ENCODE peak calls at places on chromosome 12, in five cellular contexts. H is right lobe of liver, A is brain microvascular endothelial cell, X is cardiac muscle cell, E is tibial artery. G is an unnamed sample.

GRCh38 chr12:88816201-88816600 is 235.9 kb upstream of the KITLG start:
- DNase-seq in H (no peak), A (no peak), X (no peak), E (no peak), G (no peak)

GRCh38 chr12:51886021-51886710 is 1.7 kb upstream of the ANKRD33 start:
- DNase-seq in H (peak), A (peak), X (peak), E (peak), G (peak)

GRCh38 chr12:34343345-34343744 is 321.0 kb downstream of the ALG10 start:
- DNase-seq in H (no peak), A (no peak), X (no peak), E (no peak), G (no peak)

GRCh38 chr12:53068811-53069585 is 10.2 kb downstream of the SPRYD3 start:
- DNase-seq in H (no peak), A (no peak), X (peak), E (peak), G (no peak)

GRCh38 chr12:9947674-9948073 is 15.5 kb upstream of the CLEC2A start:
- DNase-seq in H (no peak), A (no peak), X (no peak), E (no peak), G (no peak)

GRCh38 chr12:78566461-78566860 is 298.1 kb upstream of the SYT1 start:
- DNase-seq in H (no peak), A (no peak), X (no peak), E (no peak), G (no peak)

GRCh38 chr12:46358791-46359666 is 13.5 kb downstream of the SLC38A2 start:
- DNase-seq in H (no peak), A (no peak), X (peak), E (no peak), G (no peak)

GRCh38 chr12:129704232-129704830 is 199.5 kb downstream of the TMEM132D start:
- DNase-seq in H (no peak), A (no peak), X (no peak), E (no peak), G (no peak)

GRCh38 chr12:113452458-113452857 is 19.2 kb downstream of the LHX5 start:
- DNase-seq in H (no peak), A (no peak), X (no peak), E (no peak), G (no peak)

GRCh38 chr12:80422549-80422948 is 21.5 kb upstream of the PTPRQ start:
- DNase-seq in H (no peak), A (no peak), X (peak), E (no peak), G (no peak)

GRCh38 chr12:7460375-7461259 is 16.7 kb upstream of the CD163L1 start:
- DNase-seq in H (peak), A (peak), X (peak), E (peak), G (peak)

GRCh38 chr12:9604288-9604687 is 3.4 kb downstream of the KLRB1 start:
- DNase-seq in H (no peak), A (no peak), X (no peak), E (no peak), G (no peak)

GRCh38 chr12:131007031-131007793 is 53.5 kb downstream of the ADGRD1 start:
- DNase-seq in H (peak), A (no peak), X (no peak), E (no peak), G (no peak)

GRCh38 chr12:19234171-19234704 is 104.7 kb downstream of the PLEKHA5 start:
- DNase-seq in H (no peak), A (no peak), X (peak), E (no peak), G (no peak)

GRCh38 chr12:43675048-43675904 is 83.3 kb downstream of the PUS7L start:
- DNase-seq in H (no peak), A (no peak), X (peak), E (no peak), G (no peak)

GRCh38 chr12:75632452-75632851 is 121.0 kb upstream of the KRR1 start:
- DNase-seq in H (no peak), A (no peak), X (no peak), E (no peak), G (peak)

GRCh38 chr12:13204428-13204827 is 7.9 kb downstream of the EMP1 start:
- DNase-seq in H (no peak), A (peak), X (peak), E (no peak), G (peak)

GRCh38 chr12:110316861-110317260 is 35.8 kb downstream of the ATP2A2 start:
- DNase-seq in H (no peak), A (peak), X (peak), E (no peak), G (no peak)

GRCh38 chr12:108570743-108571603 is 8.6 kb downstream of the ISCU start:
- DNase-seq in H (no peak), A (peak), X (peak), E (no peak), G (peak)

GRCh38 chr12:6224550-6224949 is 24.4 kb downstream of the CD9 start:
- DNase-seq in H (no peak), A (no peak), X (peak), E (peak), G (peak)

GRCh38 chr12:120225852-120226640 is 25.1 kb upstream of the RPLP0 start:
- DNase-seq in H (no peak), A (no peak), X (no peak), E (no peak), G (no peak)
- H3K27ac ChIP-seq in H (no peak), A (no peak), X (no peak), E (no peak), G (peak)

GRCh38 chr12:725076-725475 is 27.3 kb upstream of the WNK1 start:
- DNase-seq in H (no peak), A (no peak), X (no peak), E (no peak), G (no peak)

GRCh38 chr12:724194-724855 is 28.1 kb upstream of the WNK1 start:
- DNase-seq in H (no peak), A (no peak), X (peak), E (no peak), G (no peak)

GRCh38 chr12:728781-729180 is 23.6 kb upstream of the WNK1 start:
- DNase-seq in H (no peak), A (no peak), X (no peak), E (no peak), G (no peak)

GRCh38 chr12:726281-727140 is 25.9 kb upstream of the WNK1 start:
- DNase-seq in H (no peak), A (no peak), X (no peak), E (no peak), G (no peak)

DNA sequence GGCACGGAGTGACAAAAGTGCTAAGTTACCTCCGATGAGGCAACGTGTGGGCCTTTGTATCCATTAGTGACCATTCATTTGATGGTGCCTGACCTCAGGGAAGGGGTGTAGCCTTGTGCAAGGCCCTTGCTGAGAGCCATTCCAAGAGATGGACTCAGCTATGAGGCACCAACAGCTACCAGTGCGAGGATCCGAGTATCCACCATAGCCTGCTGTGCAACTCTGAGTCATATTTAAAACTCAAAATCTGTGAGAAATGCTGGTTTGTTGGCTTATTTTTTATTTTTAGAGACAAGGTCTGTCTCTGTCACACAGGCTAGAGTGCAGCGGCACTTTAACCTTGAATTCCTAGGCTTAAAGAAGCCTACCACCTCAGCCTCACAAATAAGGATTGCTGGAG is 25.1 kb upstream of the WNK1 start:
- DNase-seq in H (no peak), A (peak), X (no peak), E (no peak), G (no peak)
- H3K27ac ChIP-seq in H (no peak), A (no peak), X (no peak), E (no peak), G (no peak)

DNA sequence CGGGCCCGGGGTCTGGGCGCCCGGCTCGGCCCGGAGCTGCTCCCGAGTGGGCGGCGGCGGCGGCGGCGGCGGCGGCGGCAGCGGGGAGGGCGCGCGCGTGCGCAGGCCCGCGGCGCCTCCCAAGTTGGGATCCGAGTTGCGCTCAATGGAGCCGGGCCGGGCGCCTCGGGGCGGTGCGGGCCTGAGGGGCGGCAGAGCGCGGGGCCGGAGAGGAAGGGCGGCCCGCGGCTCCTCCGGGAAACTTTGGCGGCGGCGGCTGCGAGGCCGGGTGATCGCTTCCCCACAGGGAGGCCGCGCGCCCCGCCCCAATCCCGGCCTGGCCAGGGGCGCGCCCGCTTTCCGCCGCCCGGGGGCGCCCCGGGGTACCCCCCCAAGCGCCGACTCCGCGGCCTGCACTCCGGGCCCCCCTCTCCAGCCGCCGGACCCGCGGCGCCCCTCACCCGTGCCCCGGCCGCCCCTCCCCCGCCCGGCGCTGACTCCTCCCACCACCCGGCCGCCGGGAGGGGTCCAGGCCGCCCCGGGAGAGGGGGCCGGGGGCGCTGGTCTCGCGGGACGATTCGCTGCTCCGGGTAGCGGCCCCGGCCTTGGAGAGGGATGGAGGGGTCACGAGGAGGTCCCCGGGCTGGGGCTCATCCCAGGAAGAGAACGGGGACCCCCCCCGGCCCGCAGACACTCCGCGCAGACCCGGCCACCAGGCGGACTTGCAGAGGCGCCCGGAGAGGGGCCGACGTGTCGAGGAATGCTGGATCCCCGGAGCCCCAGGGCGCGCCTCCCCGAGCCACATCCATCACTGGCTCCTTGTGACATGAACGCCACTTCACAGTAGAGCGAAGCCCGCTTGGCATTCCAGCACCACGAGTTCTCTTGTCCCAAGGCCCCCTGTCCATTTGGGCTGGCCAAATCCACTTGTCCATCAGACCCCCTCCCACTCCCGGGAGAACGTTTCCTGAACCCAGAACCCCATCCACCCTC is at the start of gene RILPL1:
- DNase-seq in H (peak), A (peak), X (peak), E (peak), G (peak)
- H3K27ac ChIP-seq in H (peak), A (peak), X (peak), E (peak), G (peak)

DNA sequence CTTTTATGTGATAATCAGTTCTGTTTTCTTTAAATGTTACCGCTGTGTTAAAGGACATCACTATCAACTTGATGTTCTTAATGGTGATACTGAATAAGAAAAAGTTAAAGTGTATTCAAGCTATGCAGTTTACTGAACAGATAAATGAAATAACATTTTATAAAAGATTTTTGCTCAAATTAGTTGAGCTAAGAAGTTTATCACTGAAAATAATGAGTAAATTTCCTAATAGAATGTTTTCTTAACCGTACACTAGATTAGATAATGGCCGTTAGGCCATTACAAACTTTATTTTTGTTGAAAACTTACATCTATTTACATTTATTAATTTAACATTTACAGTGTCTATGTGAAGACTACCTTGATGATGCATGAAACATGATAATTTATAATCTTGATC is 25.0 kb downstream of the ATF7IP start:
- DNase-seq in H (no peak), A (no peak), X (no peak), E (no peak), G (no peak)
- H3K27ac ChIP-seq in H (no peak), A (no peak), X (peak), E (peak), G (no peak)

GRCh38 chr12:40104461-40105264 is 1.2 kb downstream of the SLC2A13 start:
- DNase-seq in H (no peak), A (no peak), X (peak), E (no peak), G (no peak)

GRCh38 chr12:40106655-40107054 is 774 bp upstream of the SLC2A13 start:
- DNase-seq in H (no peak), A (no peak), X (no peak), E (no peak), G (no peak)

GRCh38 chr12:40106202-40106533 is 287 bp upstream of the SLC2A13 start:
- DNase-seq in H (no peak), A (no peak), X (peak), E (no peak), G (no peak)

GRCh38 chr12:40105515-40106201 is at the start of gene SLC2A13:
- DNase-seq in H (peak), A (peak), X (peak), E (peak), G (peak)

GRCh38 chr12:40105265-40105514 is 691 bp downstream of the SLC2A13 start:
- DNase-seq in H (peak), A (peak), X (no peak), E (peak), G (no peak)
- H3K27ac ChIP-seq in H (peak), A (no peak), X (peak), E (peak), G (no peak)

GRCh38 chr12:118355838-118356237 is 16.9 kb downstream of the TAOK3 start:
- DNase-seq in H (no peak), A (no peak), X (no peak), E (no peak), G (no peak)

GRCh38 chr12:118357327-118358007 is 15.2 kb downstream of the TAOK3 start:
- DNase-seq in H (no peak), A (peak), X (peak), E (peak), G (peak)

GRCh38 chr12:118358008-118358359 is 14.7 kb downstream of the TAOK3 start:
- DNase-seq in H (no peak), A (no peak), X (no peak), E (no peak), G (no peak)

GRCh38 chr12:118356809-118357326 is 15.8 kb downstream of the TAOK3 start:
- DNase-seq in H (no peak), A (peak), X (peak), E (no peak), G (no peak)

DNA sequence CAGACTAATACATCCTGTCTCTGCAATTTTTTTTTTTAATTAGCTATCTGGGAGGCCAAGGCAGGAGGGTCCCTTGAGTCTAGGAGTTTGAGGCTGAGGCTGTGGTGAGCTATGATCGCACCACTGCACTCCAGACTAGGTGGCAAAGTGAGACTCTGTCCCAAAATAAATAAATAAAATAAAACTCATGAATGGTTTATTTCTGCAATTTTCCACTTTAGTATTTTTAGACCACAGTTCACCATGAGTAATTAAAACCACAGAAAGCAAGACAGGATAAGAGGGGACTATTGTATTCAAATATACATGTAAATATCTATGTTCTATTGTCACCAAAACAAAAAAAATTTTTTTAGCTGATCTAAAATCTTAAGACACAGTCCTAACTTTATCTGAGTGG is 17.8 kb downstream of the TAOK3 start:
- DNase-seq in H (no peak), A (no peak), X (no peak), E (no peak), G (no peak)
- H3K27ac ChIP-seq in H (peak), A (peak), X (no peak), E (no peak), G (no peak)

DNA sequence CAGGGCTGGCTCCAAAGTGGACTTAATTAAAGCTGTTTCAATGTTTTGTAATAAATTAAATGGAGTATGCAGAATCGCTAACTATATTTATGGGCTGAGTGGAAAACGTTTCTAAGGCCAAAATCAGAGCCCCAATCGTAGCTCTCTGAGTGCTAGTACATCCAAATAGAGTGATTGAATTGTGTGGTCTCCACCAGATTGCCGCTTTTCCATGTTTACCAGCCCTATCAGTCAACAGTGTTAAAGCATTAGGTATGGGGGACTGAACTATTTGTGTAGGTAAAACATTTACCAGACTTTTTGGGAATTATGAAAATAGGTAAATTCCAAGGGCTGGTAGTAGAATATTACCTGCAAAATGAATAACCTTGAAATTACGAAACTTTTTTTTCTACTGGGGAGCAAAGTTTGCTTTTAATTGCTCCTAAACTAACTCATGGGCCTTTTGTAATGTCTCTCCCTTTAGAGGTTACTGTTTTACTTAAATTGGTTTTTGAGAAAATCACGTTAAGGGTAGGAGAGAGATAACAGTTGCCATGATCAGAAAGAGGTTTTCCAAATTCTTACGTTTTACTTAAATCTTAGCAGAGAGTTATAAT is 28.0 kb upstream of the METAP2 start:
- DNase-seq in H (no peak), A (no peak), X (no peak), E (no peak), G (no peak)
- H3K27ac ChIP-seq in H (peak), A (no peak), X (no peak), E (no peak), G (no peak)